ENCODE peak calls at places on chromosomes 13 and 19, in seven cellular contexts. One of them, this sample, is unnamed.

GRCh38 chr19:34366670-34367423 is 1.9 kb downstream of the GPI start:
- DNase-seq in fibroblast of the aortic adventitia: peak; percentile 90
- DNase-seq in WTC11: no peak
- DNase-seq in cardiac muscle cell: peak; percentile 93
- DNase-seq in fibroblast of lung: peak; percentile 67
- DNase-seq in heart right ventricle: no peak
- DNase-seq in Peyer's patch: no peak
- DNase-seq in this sample: no peak

GRCh38 chr19:5621945-5622464 is 571 bp downstream of the SAFB2 start:
- DNase-seq in fibroblast of the aortic adventitia: peak; percentile 9
- DNase-seq in WTC11: no peak
- DNase-seq in cardiac muscle cell: no peak
- DNase-seq in fibroblast of lung: no peak
- DNase-seq in heart right ventricle: peak; percentile 21
- DNase-seq in Peyer's patch: no peak
- DNase-seq in this sample: no peak

GRCh38 chr13:39056018-39056417 is 17.8 kb downstream of the NHLRC3 start:
- DNase-seq in fibroblast of the aortic adventitia: no peak
- DNase-seq in WTC11: no peak
- DNase-seq in cardiac muscle cell: no peak
- DNase-seq in fibroblast of lung: no peak
- DNase-seq in heart right ventricle: no peak
- DNase-seq in Peyer's patch: no peak
- DNase-seq in this sample: no peak

GRCh38 chr19:35644987-35645679 is 3.0 kb upstream of the COX6B1 start:
- DNase-seq in fibroblast of the aortic adventitia: peak; percentile 49
- DNase-seq in WTC11: peak; percentile 97
- DNase-seq in cardiac muscle cell: peak; percentile 70
- DNase-seq in fibroblast of lung: peak; percentile 31
- DNase-seq in heart right ventricle: peak; percentile 90
- DNase-seq in Peyer's patch: peak; percentile 84
- DNase-seq in this sample: peak; percentile 73

GRCh38 chr13:28820099-28821051 is at the start of gene MTUS2:
- DNase-seq in fibroblast of the aortic adventitia: no peak
- DNase-seq in WTC11: peak; percentile 70
- DNase-seq in cardiac muscle cell: no peak
- DNase-seq in fibroblast of lung: no peak
- DNase-seq in heart right ventricle: no peak
- DNase-seq in Peyer's patch: no peak
- DNase-seq in this sample: no peak

GRCh38 chr19:55550321-55550650 is 4.9 kb upstream of the SBK3 start:
- DNase-seq in fibroblast of the aortic adventitia: no peak
- DNase-seq in WTC11: no peak
- DNase-seq in cardiac muscle cell: no peak
- DNase-seq in fibroblast of lung: peak; percentile 65
- DNase-seq in heart right ventricle: no peak
- DNase-seq in Peyer's patch: no peak
- DNase-seq in this sample: no peak

GRCh38 chr13:48626077-48626449 is 27.7 kb upstream of the CYSLTR2 start:
- DNase-seq in fibroblast of the aortic adventitia: peak; percentile 77
- DNase-seq in WTC11: no peak
- DNase-seq in cardiac muscle cell: peak; percentile 93
- DNase-seq in fibroblast of lung: peak; percentile 80
- DNase-seq in heart right ventricle: no peak
- DNase-seq in Peyer's patch: no peak
- DNase-seq in this sample: no peak

GRCh38 chr19:45568732-45569131 is 15.9 kb downstream of the OPA3 start:
- DNase-seq in fibroblast of the aortic adventitia: peak; percentile 78
- DNase-seq in WTC11: no peak
- DNase-seq in cardiac muscle cell: no peak
- DNase-seq in fibroblast of lung: peak; percentile 79
- DNase-seq in heart right ventricle: no peak
- DNase-seq in Peyer's patch: no peak
- DNase-seq in this sample: no peak

GRCh38 chr13:39422845-39423565 is 180.0 kb downstream of the LHFPL6 start:
- DNase-seq in fibroblast of the aortic adventitia: peak; percentile 61
- DNase-seq in WTC11: no peak
- DNase-seq in cardiac muscle cell: peak; percentile 67
- DNase-seq in fibroblast of lung: no peak
- DNase-seq in heart right ventricle: no peak
- DNase-seq in Peyer's patch: no peak
- DNase-seq in this sample: no peak

GRCh38 chr13:79673310-79673992 is 192.5 kb downstream of the NDFIP2 start:
- DNase-seq in fibroblast of the aortic adventitia: no peak
- DNase-seq in WTC11: no peak
- DNase-seq in cardiac muscle cell: no peak
- DNase-seq in fibroblast of lung: no peak
- DNase-seq in heart right ventricle: no peak
- DNase-seq in Peyer's patch: no peak
- DNase-seq in this sample: no peak

GRCh38 chr19:36152061-36152885 is at the start of gene COX7A1:
- DNase-seq in fibroblast of the aortic adventitia: peak; percentile 61
- DNase-seq in WTC11: no peak
- DNase-seq in cardiac muscle cell: peak; percentile 74
- DNase-seq in fibroblast of lung: no peak
- DNase-seq in heart right ventricle: peak; percentile 86
- DNase-seq in Peyer's patch: peak; percentile 61
- DNase-seq in this sample: peak; percentile 46

GRCh38 chr13:29893438-29893837 is 43.0 kb upstream of the UBL3 start:
- DNase-seq in fibroblast of the aortic adventitia: peak; percentile 16
- DNase-seq in WTC11: no peak
- DNase-seq in cardiac muscle cell: no peak
- DNase-seq in fibroblast of lung: peak; percentile 50
- DNase-seq in heart right ventricle: no peak
- DNase-seq in Peyer's patch: no peak
- DNase-seq in this sample: no peak

GRCh38 chr13:61563645-61564044 is 148.0 kb upstream of the PCDH20 start:
- DNase-seq in fibroblast of the aortic adventitia: no peak
- DNase-seq in WTC11: no peak
- DNase-seq in cardiac muscle cell: no peak
- DNase-seq in fibroblast of lung: no peak
- DNase-seq in heart right ventricle: no peak
- DNase-seq in Peyer's patch: no peak
- DNase-seq in this sample: no peak

GRCh38 chr13:24985102-24985501 is 110.8 kb upstream of the PABPC3 start:
- DNase-seq in fibroblast of the aortic adventitia: no peak
- DNase-seq in WTC11: peak; percentile 36
- DNase-seq in cardiac muscle cell: no peak
- DNase-seq in fibroblast of lung: no peak
- DNase-seq in heart right ventricle: no peak
- DNase-seq in Peyer's patch: no peak
- DNase-seq in this sample: no peak

GRCh38 chr13:73803997-73804396 is 330.2 kb downstream of the KLF12 start:
- DNase-seq in fibroblast of the aortic adventitia: no peak
- DNase-seq in WTC11: no peak
- DNase-seq in cardiac muscle cell: no peak
- DNase-seq in fibroblast of lung: peak; percentile 66
- DNase-seq in heart right ventricle: no peak
- DNase-seq in Peyer's patch: no peak
- DNase-seq in this sample: no peak

GRCh38 chr13:24086642-24087041 is 73.9 kb upstream of the SPATA13 start:
- DNase-seq in fibroblast of the aortic adventitia: no peak
- DNase-seq in WTC11: no peak
- DNase-seq in cardiac muscle cell: no peak
- DNase-seq in fibroblast of lung: no peak
- DNase-seq in heart right ventricle: no peak
- DNase-seq in Peyer's patch: no peak
- DNase-seq in this sample: no peak

DNA sequence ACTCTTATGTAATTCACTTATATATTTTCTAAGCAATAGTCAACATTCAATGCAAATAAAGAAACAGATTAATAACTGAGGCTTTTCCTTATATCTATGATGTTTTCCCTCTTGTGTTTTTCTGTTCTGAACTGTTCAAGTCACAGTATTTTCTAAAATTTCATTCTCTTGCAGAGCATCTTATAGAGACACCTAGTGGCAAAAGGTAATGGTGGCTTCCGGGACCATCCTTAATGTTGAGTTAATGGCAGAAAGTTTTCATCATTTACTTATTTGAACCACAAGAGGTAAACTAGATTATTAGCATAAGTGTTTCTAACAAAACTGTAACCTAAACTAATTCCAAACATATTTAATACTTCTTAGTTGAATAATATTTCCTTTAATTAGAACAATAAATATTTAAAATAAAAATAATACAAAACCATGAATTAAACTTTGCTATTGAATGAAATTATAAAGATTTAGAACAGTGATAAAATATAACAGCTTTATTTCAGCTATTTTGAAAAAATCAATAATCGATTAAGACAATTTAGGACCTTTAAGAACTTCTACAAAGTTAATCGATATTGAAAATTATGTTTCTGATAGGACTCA is 1.7 kb upstream of the SLITRK5 start:
- DNase-seq in fibroblast of the aortic adventitia: peak; percentile 6
- DNase-seq in WTC11: no peak
- DNase-seq in cardiac muscle cell: peak; percentile 26
- DNase-seq in fibroblast of lung: peak; percentile 42
- DNase-seq in heart right ventricle: no peak
- DNase-seq in Peyer's patch: no peak
- DNase-seq in this sample: peak; percentile 42
- TF ChIP-seq CTCF in fibroblast of the aortic adventitia: peak; percentile 50
- TF ChIP-seq CTCF in WTC11: peak; percentile 24
- TF ChIP-seq CTCF in cardiac muscle cell: peak; percentile 53
- TF ChIP-seq CTCF in fibroblast of lung: peak; percentile 21
- TF ChIP-seq CTCF in heart right ventricle: no peak
- TF ChIP-seq CTCF in Peyer's patch: peak; percentile 17
- TF ChIP-seq CTCF in this sample: peak; percentile 39

GRCh38 chr13:83568019-83568418 is 314.3 kb downstream of the SLITRK1 start:
- DNase-seq in fibroblast of the aortic adventitia: no peak
- DNase-seq in WTC11: no peak
- DNase-seq in cardiac muscle cell: no peak
- DNase-seq in fibroblast of lung: no peak
- DNase-seq in heart right ventricle: no peak
- DNase-seq in Peyer's patch: no peak
- DNase-seq in this sample: no peak
- TF ChIP-seq CTCF in fibroblast of the aortic adventitia: no peak
- TF ChIP-seq CTCF in WTC11: no peak
- TF ChIP-seq CTCF in cardiac muscle cell: no peak
- TF ChIP-seq CTCF in fibroblast of lung: no peak
- TF ChIP-seq CTCF in heart right ventricle: no peak
- TF ChIP-seq CTCF in Peyer's patch: no peak
- TF ChIP-seq CTCF in this sample: no peak

GRCh38 chr13:94660695-94661324 is 51.5 kb downstream of the SOX21 start:
- DNase-seq in fibroblast of the aortic adventitia: peak; percentile 51
- DNase-seq in WTC11: no peak
- DNase-seq in cardiac muscle cell: peak; percentile 27
- DNase-seq in fibroblast of lung: peak; percentile 11
- DNase-seq in heart right ventricle: no peak
- DNase-seq in Peyer's patch: no peak
- DNase-seq in this sample: peak; percentile 11

GRCh38 chr13:94656766-94657165 is 55.1 kb downstream of the GPR180 start:
- DNase-seq in fibroblast of the aortic adventitia: peak; percentile 88
- DNase-seq in WTC11: no peak
- DNase-seq in cardiac muscle cell: peak; percentile 75
- DNase-seq in fibroblast of lung: peak; percentile 96
- DNase-seq in heart right ventricle: no peak
- DNase-seq in Peyer's patch: no peak
- DNase-seq in this sample: peak; percentile 18

GRCh38 chr13:94657167-94657566 is 55.2 kb downstream of the SOX21 start:
- DNase-seq in fibroblast of the aortic adventitia: no peak
- DNase-seq in WTC11: no peak
- DNase-seq in cardiac muscle cell: peak; percentile 30
- DNase-seq in fibroblast of lung: peak; percentile 30
- DNase-seq in heart right ventricle: no peak
- DNase-seq in Peyer's patch: no peak
- DNase-seq in this sample: no peak

GRCh38 chr13:94661396-94661795 is 50.9 kb downstream of the SOX21 start:
- DNase-seq in fibroblast of the aortic adventitia: no peak
- DNase-seq in WTC11: no peak
- DNase-seq in cardiac muscle cell: no peak
- DNase-seq in fibroblast of lung: no peak
- DNase-seq in heart right ventricle: no peak
- DNase-seq in Peyer's patch: no peak
- DNase-seq in this sample: no peak

GRCh38 chr13:94658926-94659649 is 53.3 kb downstream of the SOX21 start:
- DNase-seq in fibroblast of the aortic adventitia: no peak
- DNase-seq in WTC11: no peak
- DNase-seq in cardiac muscle cell: no peak
- DNase-seq in fibroblast of lung: no peak
- DNase-seq in heart right ventricle: no peak
- DNase-seq in Peyer's patch: no peak
- DNase-seq in this sample: no peak
- TF ChIP-seq CTCF in fibroblast of the aortic adventitia: no peak
- TF ChIP-seq CTCF in WTC11: no peak
- TF ChIP-seq CTCF in cardiac muscle cell: no peak
- TF ChIP-seq CTCF in fibroblast of lung: no peak
- TF ChIP-seq CTCF in heart right ventricle: no peak
- TF ChIP-seq CTCF in Peyer's patch: no peak
- TF ChIP-seq CTCF in this sample: no peak

GRCh38 chr13:77915676-77916075 is 3.0 kb downstream of the EDNRB start:
- DNase-seq in fibroblast of the aortic adventitia: no peak
- DNase-seq in WTC11: no peak
- DNase-seq in cardiac muscle cell: no peak
- DNase-seq in fibroblast of lung: no peak
- DNase-seq in heart right ventricle: no peak
- DNase-seq in Peyer's patch: no peak
- DNase-seq in this sample: no peak

GRCh38 chr13:77919351-77920294 is 992 bp upstream of the EDNRB start:
- DNase-seq in fibroblast of the aortic adventitia: peak; percentile 16
- DNase-seq in WTC11: peak; percentile 61
- DNase-seq in cardiac muscle cell: peak; percentile 61
- DNase-seq in fibroblast of lung: peak; percentile 35
- DNase-seq in heart right ventricle: peak; percentile 70
- DNase-seq in Peyer's patch: peak; percentile 53
- DNase-seq in this sample: no peak

GRCh38 chr13:77916481-77916880 is 2.1 kb downstream of the EDNRB start:
- DNase-seq in fibroblast of the aortic adventitia: no peak
- DNase-seq in WTC11: no peak
- DNase-seq in cardiac muscle cell: no peak
- DNase-seq in fibroblast of lung: peak; percentile 9
- DNase-seq in heart right ventricle: no peak
- DNase-seq in Peyer's patch: no peak
- DNase-seq in this sample: no peak

DNA sequence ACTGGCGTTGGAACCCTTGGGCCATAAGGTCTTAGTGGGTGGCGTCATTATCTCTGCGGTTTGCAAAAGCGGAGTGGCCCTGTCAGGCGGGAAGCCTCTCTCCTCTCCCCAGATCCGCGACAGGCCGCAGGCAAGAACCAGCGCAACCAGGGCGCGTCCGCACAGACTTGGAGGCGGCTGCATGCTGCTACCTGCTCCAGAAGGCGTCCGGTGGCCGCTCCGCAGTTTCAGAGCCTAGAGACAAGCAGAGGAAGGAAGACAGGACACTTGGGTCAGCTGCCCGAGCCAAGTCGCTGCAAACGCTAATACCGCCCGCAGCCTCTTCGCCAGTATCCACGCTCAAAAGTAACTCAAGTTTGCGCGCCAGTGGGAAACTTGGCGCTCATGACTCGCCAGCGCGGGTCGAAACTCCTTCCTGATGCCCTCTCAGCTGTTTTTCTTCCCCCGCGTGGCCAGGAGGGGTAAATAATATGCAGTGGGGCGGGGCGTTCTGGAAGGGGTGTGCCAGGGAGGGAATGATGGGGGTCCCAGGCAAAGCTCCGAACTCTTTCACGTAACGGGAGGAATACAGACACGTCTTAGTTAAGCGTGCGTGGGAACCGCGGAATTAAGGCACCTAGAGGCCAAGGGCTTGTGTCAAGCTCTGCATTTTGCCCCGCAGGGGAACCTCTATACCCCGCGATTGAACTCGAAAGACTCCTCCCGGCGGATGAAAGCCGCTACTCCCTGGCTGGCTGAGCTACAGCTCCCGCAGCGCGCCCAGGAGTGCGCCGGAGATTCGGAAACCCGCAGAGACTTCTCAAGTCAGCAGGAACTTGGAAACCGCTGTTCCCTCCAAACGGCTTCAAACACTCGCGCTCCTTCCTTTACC is at the start of gene EDNRB:
- DNase-seq in fibroblast of the aortic adventitia: peak; percentile 41
- DNase-seq in WTC11: peak; percentile 65
- DNase-seq in cardiac muscle cell: peak; percentile 52
- DNase-seq in fibroblast of lung: peak; percentile 38
- DNase-seq in heart right ventricle: peak; percentile 56
- DNase-seq in Peyer's patch: peak; percentile 48
- DNase-seq in this sample: no peak
- TF ChIP-seq CTCF in fibroblast of the aortic adventitia: peak; percentile 32
- TF ChIP-seq CTCF in WTC11: no peak
- TF ChIP-seq CTCF in cardiac muscle cell: peak; percentile 18
- TF ChIP-seq CTCF in fibroblast of lung: no peak
- TF ChIP-seq CTCF in heart right ventricle: no peak
- TF ChIP-seq CTCF in Peyer's patch: no peak
- TF ChIP-seq CTCF in this sample: no peak

This sample was measured in GM20000.